ENCODE peak calls at places on chromosomes 12 and 14, in four cellular contexts. F, X, N and M are unnamed samples.

GRCh38 chr14:95098984-95099599 is 58.2 kb downstream of the DICER1 start:
- DNase-seq in F (peak), X (peak), N (peak), M (no peak)

GRCh38 chr12:100752841-100753240 is 41.7 kb upstream of the ANO4 start:
- DNase-seq in F (no peak), X (no peak), N (no peak), M (no peak)

GRCh38 chr12:26857465-26858176 is 24.6 kb upstream of the ITPR2 start:
- DNase-seq in F (no peak), X (no peak), N (no peak), M (no peak)

GRCh38 chr12:9813821-9814798 is 13.2 kb upstream of the KLRF1 start:
- DNase-seq in F (no peak), X (peak), N (peak), M (no peak)

GRCh38 chr14:65318636-65319506 is 93.7 kb upstream of the FUT8 start:
- DNase-seq in F (no peak), X (no peak), N (no peak), M (no peak)

GRCh38 chr12:86712425-86712843 is 456.2 kb upstream of the MGAT4C start:
- DNase-seq in F (peak), X (no peak), N (no peak), M (no peak)

GRCh38 chr12:40762072-40762471 is 69.8 kb downstream of the CNTN1 start:
- DNase-seq in F (no peak), X (no peak), N (no peak), M (no peak)

GRCh38 chr12:104656921-104657320 is 200.2 kb downstream of the CHST11 start:
- DNase-seq in F (no peak), X (no peak), N (no peak), M (no peak)

GRCh38 chr12:64796205-64796845 is 28.1 kb upstream of the TBC1D30 start:
- DNase-seq in F (peak), X (peak), N (peak), M (no peak)

GRCh38 chr14:94612580-94613554 is 676 bp downstream of the SERPINA3 start:
- DNase-seq in F (no peak), X (peak), N (no peak), M (no peak)

GRCh38 chr12:89092297-89092696 is 260.0 kb downstream of the DUSP6 start:
- DNase-seq in F (no peak), X (no peak), N (no peak), M (no peak)